ENCODE peak calls at places on chromosomes 7 and 10, in six cellular contexts. One of them, this sample, is unnamed.

GRCh38 chr7:102210787-102211186 is 75.9 kb upstream of the SH2B2 start:
- DNase-seq in neural crest cell: no peak
- DNase-seq in COR-L47: no peak
- DNase-seq in activated CD4-positive, alpha-beta T cell treated with anti-CD3 and anti-CD28 coated beads, Interleukin-2, amount 50 U/mL, for 1 hour: no peak
- DNase-seq in NCI-H1105: no peak
- DNase-seq in activated CD8-positive, alpha-beta memory T cell treated with anti-CD3 and anti-CD28 coated beads for 48 hours: no peak
- DNase-seq in this sample: no peak

GRCh38 chr7:74362262-74362661 is 73.1 kb downstream of the CLIP2 start:
- DNase-seq in neural crest cell: no peak
- DNase-seq in COR-L47: no peak
- DNase-seq in activated CD4-positive, alpha-beta T cell treated with anti-CD3 and anti-CD28 coated beads, Interleukin-2, amount 50 U/mL, for 1 hour: no peak
- DNase-seq in NCI-H1105: no peak
- DNase-seq in activated CD8-positive, alpha-beta memory T cell treated with anti-CD3 and anti-CD28 coated beads for 48 hours: no peak
- DNase-seq in this sample: no peak

GRCh38 chr7:129789652-129790051 is 163.1 kb downstream of the UBE2H start:
- DNase-seq in neural crest cell: no peak
- DNase-seq in COR-L47: no peak
- DNase-seq in activated CD4-positive, alpha-beta T cell treated with anti-CD3 and anti-CD28 coated beads, Interleukin-2, amount 50 U/mL, for 1 hour: no peak
- DNase-seq in NCI-H1105: no peak
- DNase-seq in activated CD8-positive, alpha-beta memory T cell treated with anti-CD3 and anti-CD28 coated beads for 48 hours: no peak
- DNase-seq in this sample: no peak

GRCh38 chr7:92423646-92424045 is 23.6 kb upstream of the GATAD1 start:
- DNase-seq in neural crest cell: no peak
- DNase-seq in COR-L47: no peak
- DNase-seq in activated CD4-positive, alpha-beta T cell treated with anti-CD3 and anti-CD28 coated beads, Interleukin-2, amount 50 U/mL, for 1 hour: no peak
- DNase-seq in NCI-H1105: no peak
- DNase-seq in activated CD8-positive, alpha-beta memory T cell treated with anti-CD3 and anti-CD28 coated beads for 48 hours: no peak
- DNase-seq in this sample: no peak

GRCh38 chr7:116521046-116521664 is 3.7 kb upstream of the CAV1 start:
- DNase-seq in neural crest cell: no peak
- DNase-seq in COR-L47: no peak
- DNase-seq in activated CD4-positive, alpha-beta T cell treated with anti-CD3 and anti-CD28 coated beads, Interleukin-2, amount 50 U/mL, for 1 hour: no peak
- DNase-seq in NCI-H1105: no peak
- DNase-seq in activated CD8-positive, alpha-beta memory T cell treated with anti-CD3 and anti-CD28 coated beads for 48 hours: no peak
- DNase-seq in this sample: no peak

GRCh38 chr10:76001461-76001860 is 570.0 kb downstream of the LRMDA start:
- DNase-seq in neural crest cell: no peak
- DNase-seq in COR-L47: no peak
- DNase-seq in activated CD4-positive, alpha-beta T cell treated with anti-CD3 and anti-CD28 coated beads, Interleukin-2, amount 50 U/mL, for 1 hour: no peak
- DNase-seq in NCI-H1105: no peak
- DNase-seq in activated CD8-positive, alpha-beta memory T cell treated with anti-CD3 and anti-CD28 coated beads for 48 hours: no peak
- DNase-seq in this sample: no peak

GRCh38 chr10:87657370-87657769 is 2.3 kb upstream of the PAPSS2 start:
- DNase-seq in neural crest cell: no peak
- DNase-seq in COR-L47: no peak
- DNase-seq in activated CD4-positive, alpha-beta T cell treated with anti-CD3 and anti-CD28 coated beads, Interleukin-2, amount 50 U/mL, for 1 hour: no peak
- DNase-seq in NCI-H1105: no peak
- DNase-seq in activated CD8-positive, alpha-beta memory T cell treated with anti-CD3 and anti-CD28 coated beads for 48 hours: no peak
- DNase-seq in this sample: no peak

GRCh38 chr10:114631678-114632417 is 26.2 kb downstream of the ABLIM1 start:
- DNase-seq in neural crest cell: peak
- DNase-seq in COR-L47: no peak
- DNase-seq in activated CD4-positive, alpha-beta T cell treated with anti-CD3 and anti-CD28 coated beads, Interleukin-2, amount 50 U/mL, for 1 hour: peak
- DNase-seq in NCI-H1105: no peak
- DNase-seq in activated CD8-positive, alpha-beta memory T cell treated with anti-CD3 and anti-CD28 coated beads for 48 hours: peak
- DNase-seq in this sample: peak

GRCh38 chr7:78141533-78142281 is 343.1 kb downstream of the PHTF2 start:
- DNase-seq in neural crest cell: no peak
- DNase-seq in COR-L47: no peak
- DNase-seq in activated CD4-positive, alpha-beta T cell treated with anti-CD3 and anti-CD28 coated beads, Interleukin-2, amount 50 U/mL, for 1 hour: no peak
- DNase-seq in NCI-H1105: no peak
- DNase-seq in activated CD8-positive, alpha-beta memory T cell treated with anti-CD3 and anti-CD28 coated beads for 48 hours: no peak
- DNase-seq in this sample: no peak

This sample was measured in neuronal stem cell.